ENCODE peak calls at places on chromosomes 12 and 14, in six cellular contexts. N, L, I, B, G and P are unnamed samples.

GRCh38 chr12:104877107-104877705 is 80.9 kb downstream of the SLC41A2 start:
- DNase-seq in I (peak), B (no peak), L (peak), G (peak), N (no peak), P (no peak)

GRCh38 chr12:66074561-66074960 is 56.0 kb downstream of the LLPH start:
- DNase-seq in I (peak), B (no peak), L (no peak), G (no peak), N (no peak), P (no peak)

GRCh38 chr12:46617167-46617566 is 208.6 kb downstream of the SLC38A4 start:
- DNase-seq in I (peak), N (no peak), G (no peak), B (no peak), L (no peak), P (no peak)

GRCh38 chr12:3436496-3437060 is 54.4 kb upstream of the PRMT8 start:
- DNase-seq in G (no peak), L (no peak), I (no peak), N (no peak), B (no peak), P (no peak)

GRCh38 chr14:99879401-99880295 is 86.4 kb downstream of the EML1 start:
- DNase-seq in G (no peak), B (no peak), N (no peak), I (peak), L (no peak), P (no peak)

GRCh38 chr12:12180136-12180535 is 86.7 kb downstream of the LRP6 start:
- DNase-seq in L (no peak), B (no peak), N (no peak), G (no peak), I (no peak), P (no peak)

GRCh38 chr14:104108570-104109060 is 23.1 kb downstream of the ASPG start:
- DNase-seq in I (no peak), N (no peak), L (no peak), G (peak), B (no peak), P (no peak)

GRCh38 chr12:67804168-67804567 is 155.6 kb downstream of the DYRK2 start:
- DNase-seq in G (no peak), I (no peak), L (no peak), B (no peak), N (no peak), P (no peak)

GRCh38 chr14:28603606-28604005 is 163.0 kb upstream of the FOXG1 start:
- DNase-seq in G (no peak), N (no peak), I (no peak), L (no peak), B (no peak), P (no peak)

GRCh38 chr12:96889273-96889933 is 17.7 kb upstream of the NEDD1 start:
- DNase-seq in B (peak), L (peak), G (no peak), I (peak), N (no peak), P (peak)

GRCh38 chr14:52076334-52076733 is 7.5 kb upstream of the NID2 start:
- DNase-seq in I (peak), L (no peak), N (no peak), G (no peak), B (no peak), P (peak)

GRCh38 chr14:94691658-94692029 is 78.3 kb downstream of the GSC start:
- DNase-seq in G (no peak), B (no peak), I (no peak), L (no peak), N (no peak), P (no peak)

GRCh38 chr12:117749431-117749830 is 219.4 kb downstream of the KSR2 start:
- DNase-seq in L (no peak), N (no peak), B (no peak), G (no peak), I (no peak), P (no peak)

GRCh38 chr12:66251049-66251448 is 51.2 kb upstream of the HELB start:
- DNase-seq in N (no peak), I (no peak), L (no peak), B (no peak), G (no peak), P (no peak)

GRCh38 chr12:57836442-57837375 is 9.8 kb downstream of the CTDSP2 start:
- DNase-seq in G (peak), N (no peak), I (peak), L (no peak), B (no peak), P (no peak)

GRCh38 chr12:52836042-52836466 is 1.9 kb upstream of the KRT79 start:
- DNase-seq in G (no peak), N (no peak), B (no peak), I (peak), L (no peak), P (no peak)

GRCh38 chr14:42241101-42241500 is 634.4 kb downstream of the LRFN5 start:
- DNase-seq in B (no peak), L (no peak), N (no peak), G (no peak), I (no peak), P (no peak)

GRCh38 chr14:64117671-64118402 is 176.3 kb downstream of the ESR2 start:
- DNase-seq in G (no peak), N (no peak), L (no peak), B (peak), I (peak), P (peak)

GRCh38 chr12:3563966-3564365 is 73.0 kb downstream of the PRMT8 start:
- DNase-seq in L (no peak), G (no peak), N (no peak), B (no peak), I (no peak), P (no peak)

GRCh38 chr12:10562306-10562933 is 51.0 kb downstream of the MAGOHB start:
- DNase-seq in B (no peak), I (peak), G (peak), N (no peak), L (peak), P (no peak)

GRCh38 chr12:60714141-60714900 is 1118.5 kb downstream of the SLC16A7 start:
- DNase-seq in N (no peak), B (no peak), I (no peak), L (no peak), G (no peak), P (no peak)

GRCh38 chr12:94998322-94998721 is 5.2 kb downstream of the NDUFA12 start:
- DNase-seq in N (no peak), B (no peak), G (no peak), I (no peak), L (no peak), P (no peak)
- H3K27ac ChIP-seq in N (no peak), B (no peak), G (no peak), I (no peak), L (no peak), P (no peak)

GRCh38 chr14:77058082-77058481 is 29.6 kb upstream of the IRF2BPL start:
- DNase-seq in L (no peak), N (no peak), B (no peak), G (no peak), I (no peak), P (no peak)

GRCh38 chr14:77055981-77056380 is 27.5 kb upstream of the IRF2BPL start:
- DNase-seq in N (no peak), B (no peak), L (no peak), I (no peak), G (no peak), P (no peak)

GRCh38 chr14:77051101-77051500 is 22.6 kb upstream of the IRF2BPL start:
- DNase-seq in G (no peak), B (no peak), L (no peak), I (no peak), N (no peak), P (no peak)

GRCh38 chr14:77053046-77053841 is 24.7 kb upstream of the IRF2BPL start:
- DNase-seq in G (peak), L (no peak), I (peak), B (no peak), N (peak), P (no peak)

GRCh38 chr14:77052281-77053044 is 24.0 kb upstream of the IRF2BPL start:
- DNase-seq in I (no peak), N (no peak), L (no peak), G (no peak), B (no peak), P (no peak)
- H3K27ac ChIP-seq in I (peak), N (no peak), L (peak), G (no peak), B (no peak), P (peak)

DNA sequence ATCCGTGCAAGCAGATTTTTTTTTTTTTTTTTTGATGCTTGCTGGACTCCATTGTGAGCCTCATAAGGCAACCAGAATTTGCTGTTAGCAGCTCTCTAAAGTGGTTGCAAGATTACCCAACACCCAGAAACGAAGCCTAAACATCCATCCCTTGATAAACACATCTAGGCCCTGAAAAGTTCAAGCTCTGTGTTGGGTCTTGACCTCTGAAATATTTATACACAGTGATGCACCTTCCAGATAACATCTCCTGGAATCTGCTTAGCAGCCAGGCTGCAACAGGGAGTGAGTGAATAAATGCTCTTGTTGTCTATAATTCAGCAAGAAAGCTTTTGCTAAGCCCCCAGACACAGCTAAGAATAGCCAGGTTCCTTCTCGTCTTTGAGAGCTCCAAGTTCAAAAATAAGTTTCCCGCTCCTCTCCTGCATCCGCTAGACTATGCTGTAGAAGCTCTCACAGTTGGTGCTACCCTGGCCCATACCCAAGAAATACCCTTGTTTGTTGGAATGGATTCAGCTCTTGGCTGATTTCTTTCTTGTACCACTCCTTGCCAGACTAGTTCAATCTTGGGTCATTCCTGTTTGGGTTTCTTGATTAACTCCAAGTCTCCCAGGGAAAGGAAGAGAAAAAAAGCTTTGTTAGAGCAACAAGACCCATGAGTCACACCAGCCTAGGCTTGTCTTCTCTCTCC is 610.6 kb upstream of the TBX3 start:
- DNase-seq in G (no peak), N (no peak), B (no peak), I (peak), L (no peak), P (no peak)
- H3K27ac ChIP-seq in G (no peak), N (no peak), B (no peak), I (peak), L (peak), P (no peak)

GRCh38 chr12:64670856-64671639 is 60.8 kb downstream of the RASSF3 start:
- DNase-seq in N (no peak), G (no peak), I (peak), L (no peak), B (peak), P (peak)
- H3K27ac ChIP-seq in N (no peak), G (no peak), I (no peak), L (peak), B (peak), P (peak)

DNA sequence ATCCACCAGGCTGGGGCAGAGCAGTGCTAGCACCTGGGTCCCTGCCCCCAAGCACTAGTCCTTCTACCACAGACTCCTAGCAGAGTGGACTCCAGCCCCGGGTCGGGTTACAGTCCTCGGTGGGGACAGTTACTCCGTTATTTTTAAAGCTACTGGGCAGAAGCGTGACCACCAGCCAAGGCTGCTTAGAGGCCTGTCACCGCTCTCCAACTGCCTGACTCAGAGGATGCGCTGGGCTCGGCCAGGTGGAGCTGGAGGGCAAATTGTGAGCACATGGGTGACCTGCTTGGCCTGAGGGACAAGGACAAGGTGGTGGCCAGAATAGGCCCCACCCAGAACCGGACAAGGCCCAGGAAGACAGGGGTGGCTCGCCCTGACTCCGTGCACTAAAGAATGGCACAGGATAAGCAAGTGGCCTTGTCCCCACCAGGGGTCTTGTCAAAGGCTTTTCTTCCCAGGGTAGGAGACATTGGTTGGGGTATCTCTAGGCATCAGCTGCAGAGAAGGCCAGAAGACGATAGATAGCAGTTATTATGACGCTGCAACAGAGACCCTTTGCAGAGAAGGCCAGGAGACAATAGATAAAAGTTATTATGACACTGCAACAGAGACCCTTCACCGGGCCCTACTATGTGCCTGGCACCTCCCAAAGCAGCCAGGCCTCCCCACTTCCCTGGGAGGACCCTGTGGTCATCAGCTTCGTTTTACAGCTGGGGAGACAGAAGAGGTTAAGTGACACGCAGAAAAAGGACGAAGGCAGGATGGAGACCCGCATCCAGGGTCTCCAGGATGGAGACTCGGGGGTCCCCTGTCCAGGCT is 1.6 kb downstream of the ABCB9 start:
- DNase-seq in I (no peak), L (no peak), B (no peak), G (peak), N (no peak), P (no peak)
- H3K27ac ChIP-seq in I (no peak), L (no peak), B (no peak), G (no peak), N (no peak), P (no peak)

DNA sequence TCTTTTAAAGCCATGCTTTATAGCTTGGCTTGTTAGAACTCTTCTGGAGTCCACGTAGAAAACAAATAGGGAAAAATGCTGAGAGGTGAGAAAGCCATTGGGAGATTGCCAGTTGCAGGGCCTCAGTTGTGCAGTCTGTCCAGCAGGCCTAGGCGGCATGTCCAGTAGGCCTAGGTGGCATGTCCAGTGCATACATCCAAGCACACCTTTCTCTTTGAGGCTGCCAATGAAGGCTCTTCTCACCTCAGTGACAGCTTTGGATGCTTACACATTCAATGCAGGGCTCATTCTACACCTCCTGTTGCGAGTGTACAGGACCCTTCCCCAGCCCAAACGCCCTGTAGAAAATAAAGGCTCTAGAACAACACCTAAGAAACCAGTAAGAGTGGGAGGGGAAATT is 13.1 kb downstream of the CDK2AP1 start:
- DNase-seq in N (no peak), L (no peak), I (no peak), G (no peak), B (no peak), P (no peak)
- H3K27ac ChIP-seq in N (no peak), L (no peak), I (no peak), G (peak), B (no peak), P (no peak)

DNA sequence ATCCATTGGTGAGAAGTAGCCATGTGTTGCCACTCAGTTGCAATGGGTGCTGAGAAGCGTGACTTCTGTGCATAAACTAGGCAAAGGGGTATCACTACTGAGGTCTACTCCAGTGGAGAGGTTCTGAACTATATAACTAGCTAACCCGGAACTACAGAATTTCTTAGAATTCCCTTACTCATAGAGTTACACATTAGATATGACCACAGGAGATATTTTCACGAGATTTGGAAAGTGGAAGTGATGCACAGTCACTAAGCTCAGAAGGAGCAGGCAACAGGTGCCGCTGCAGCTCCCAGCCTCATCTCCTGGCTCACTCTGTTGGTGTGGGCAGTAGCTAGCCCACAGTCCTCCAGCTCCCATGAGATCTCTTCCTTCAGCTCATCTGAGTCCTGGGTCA is 136.6 kb downstream of the SSPN start:
- DNase-seq in I (no peak), G (no peak), B (no peak), L (no peak), N (no peak), P (no peak)
- H3K27ac ChIP-seq in I (no peak), G (no peak), B (no peak), L (no peak), N (no peak), P (no peak)

GRCh38 chr12:6772729-6773661 is 675 bp downstream of the LAG3 start:
- DNase-seq in L (no peak), B (no peak), G (peak), I (no peak), N (no peak), P (no peak)
- H3K27ac ChIP-seq in L (no peak), B (no peak), G (no peak), I (no peak), N (no peak), P (no peak)